ENCODE peak calls at places on chromosomes 12 and 14, in five cellular contexts. P is Peyer's patch, U is upper lobe of right lung, B is uterus, X is neural crest cell. Z is an unnamed sample.

GRCh38 chr12:82651489-82651888 is 35.2 kb upstream of the TMTC2 start:
- DNase-seq in P (no peak), U (no peak), B (no peak), X (no peak), Z (no peak)

GRCh38 chr12:54521291-54522062 is 23.9 kb downstream of the NCKAP1L start:
- DNase-seq in P (no peak), U (no peak), B (no peak), X (no peak), Z (no peak)

GRCh38 chr14:73591690-73592448 is at the start of gene ACOT4:
- DNase-seq in P (peak; percentile 80), U (peak; percentile 80), B (no peak), X (peak; percentile 32), Z (peak; percentile 34)

GRCh38 chr14:49898485-49898884 is 5.6 kb downstream of the ARF6 start:
- DNase-seq in P (no peak), U (no peak), B (no peak), X (no peak), Z (no peak)

GRCh38 chr12:49823951-49824350 is 4.3 kb downstream of the NCKAP5L start:
- DNase-seq in P (no peak), U (no peak), B (no peak), X (no peak), Z (no peak)

GRCh38 chr14:99579077-99579836 is 24.8 kb downstream of the CCDC85C start:
- DNase-seq in P (peak; percentile 85), U (peak; percentile 91), B (no peak), X (no peak), Z (no peak)

GRCh38 chr12:42482820-42483533 is 106.6 kb downstream of the PRICKLE1 start:
- DNase-seq in P (peak; percentile 74), U (peak; percentile 90), B (peak; percentile 69), X (peak; percentile 84), Z (peak; percentile 94)

GRCh38 chr14:71687115-71687836 is 245.0 kb upstream of the RGS6 start:
- DNase-seq in P (no peak), U (no peak), B (no peak), X (no peak), Z (no peak)

GRCh38 chr14:32109676-32110075 is 32.6 kb downstream of the ARHGAP5 start:
- DNase-seq in P (no peak), U (no peak), B (no peak), X (no peak), Z (no peak)

GRCh38 chr14:92266216-92266615 is 56.7 kb upstream of the SLC24A4 start:
- DNase-seq in P (no peak), U (no peak), B (no peak), X (no peak), Z (no peak)

GRCh38 chr12:50690923-50691322 is 73.0 kb upstream of the ATF1 start:
- DNase-seq in P (no peak), U (no peak), B (no peak), X (no peak), Z (no peak)

GRCh38 chr12:114710151-114710550 is 26.2 kb upstream of the TBX3 start:
- DNase-seq in P (no peak), U (no peak), B (no peak), X (no peak), Z (no peak)

GRCh38 chr12:2853626-2854025 is 3.2 kb downstream of the TEX52 start:
- DNase-seq in P (peak; percentile 86), U (peak; percentile 86), B (peak; percentile 85), X (peak; percentile 89), Z (peak; percentile 93)

GRCh38 chr12:104230304-104230703 is 14.7 kb downstream of the TXNRD1 start:
- DNase-seq in P (no peak), U (no peak), B (no peak), X (no peak), Z (no peak)

GRCh38 chr14:93402951-93403350 is 27.8 kb upstream of the UNC79 start:
- DNase-seq in P (no peak), U (no peak), B (no peak), X (no peak), Z (no peak)

GRCh38 chr12:77236066-77236465 is 170.7 kb upstream of the E2F7 start:
- DNase-seq in P (no peak), U (no peak), B (no peak), X (no peak), Z (no peak)

GRCh38 chr12:104680506-104680905 is 223.8 kb downstream of the CHST11 start:
- DNase-seq in P (no peak), U (no peak), B (no peak), X (no peak), Z (no peak)

GRCh38 chr14:36690301-36691020 is 28.8 kb downstream of the PAX9 start:
- DNase-seq in P (no peak), U (no peak), B (no peak), X (no peak), Z (no peak)

GRCh38 chr12:108821407-108822397 is 35.7 kb downstream of the SSH1 start:
- DNase-seq in P (peak; percentile 30), U (peak; percentile 74), B (no peak), X (no peak), Z (no peak)

GRCh38 chr12:52146822-52147366 is 44.9 kb downstream of the KRT80 start:
- DNase-seq in P (no peak), U (no peak), B (no peak), X (no peak), Z (no peak)

GRCh38 chr12:53756300-53757094 is 4.7 kb upstream of the CISTR start:
- DNase-seq in P (no peak), U (no peak), B (no peak), X (no peak), Z (no peak)

GRCh38 chr12:112796067-112796466 is 4.5 kb downstream of the RPH3A start:
- DNase-seq in P (no peak), U (no peak), B (no peak), X (no peak), Z (no peak)

GRCh38 chr14:83260751-83261150 is 1727.1 kb upstream of the SEL1L start:
- DNase-seq in P (no peak), U (no peak), B (no peak), X (no peak), Z (no peak)

GRCh38 chr12:13980548-13981295 is 680 bp downstream of the GRIN2B start:
- DNase-seq in P (peak; percentile 44), U (no peak), B (no peak), X (peak; percentile 37), Z (peak; percentile 38)

GRCh38 chr12:70831538-70831937 is 89.0 kb downstream of the PTPRR start:
- DNase-seq in P (no peak), U (no peak), B (no peak), X (no peak), Z (no peak)

GRCh38 chr12:109677323-109677722 is 36.3 kb upstream of the FAM222A start:
- DNase-seq in P (no peak), U (no peak), B (no peak), X (no peak), Z (no peak)

GRCh38 chr14:86788229-86788628 is 1204.8 kb downstream of the GALC start:
- DNase-seq in P (no peak), U (no peak), B (no peak), X (no peak), Z (no peak)

GRCh38 chr12:111219440-111219839 is 149.5 kb downstream of the PHETA1 start:
- DNase-seq in P (no peak), U (no peak), B (no peak), X (no peak), Z (no peak)
- TF ChIP-seq CTCF in P (no peak), U (no peak), B (no peak), X (no peak), Z (no peak)

DNA sequence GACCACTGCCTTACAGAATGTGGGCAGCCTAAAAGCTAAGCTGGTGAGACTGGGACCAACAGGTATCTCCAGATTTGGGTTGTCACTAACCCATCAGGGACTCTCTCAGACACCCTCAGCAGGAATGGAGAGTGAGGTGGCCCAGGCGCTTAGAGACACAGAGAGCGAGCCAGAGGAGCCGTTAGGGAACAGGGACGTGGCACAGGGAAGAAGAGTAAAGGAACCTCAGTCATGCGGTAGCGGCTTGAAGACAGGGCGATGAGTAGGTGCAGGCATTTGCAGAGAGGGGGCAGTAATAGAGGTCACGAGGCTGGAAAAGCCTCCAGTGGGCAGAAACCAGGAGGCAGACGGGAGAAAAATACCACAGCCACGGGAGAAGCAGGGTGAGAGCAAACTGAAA is 158.0 kb upstream of the CCND2 start:
- DNase-seq in P (no peak), U (no peak), B (no peak), X (no peak), Z (no peak)
- TF ChIP-seq CTCF in P (peak; percentile 11), U (no peak), B (no peak), X (no peak), Z (no peak)

GRCh38 chr14:35213869-35214387 is 78.3 kb upstream of the PSMA6 start:
- DNase-seq in P (no peak), U (no peak), B (no peak), X (no peak), Z (no peak)

GRCh38 chr14:35213143-35213788 is 78.9 kb upstream of the PSMA6 start:
- DNase-seq in P (no peak), U (no peak), B (no peak), X (no peak), Z (no peak)

GRCh38 chr14:35218963-35219362 is 73.2 kb upstream of the PSMA6 start:
- DNase-seq in P (no peak), U (no peak), B (no peak), X (no peak), Z (no peak)

GRCh38 chr14:35212471-35213142 is 79.6 kb upstream of the PSMA6 start:
- DNase-seq in P (no peak), U (no peak), B (no peak), X (no peak), Z (no peak)

DNA sequence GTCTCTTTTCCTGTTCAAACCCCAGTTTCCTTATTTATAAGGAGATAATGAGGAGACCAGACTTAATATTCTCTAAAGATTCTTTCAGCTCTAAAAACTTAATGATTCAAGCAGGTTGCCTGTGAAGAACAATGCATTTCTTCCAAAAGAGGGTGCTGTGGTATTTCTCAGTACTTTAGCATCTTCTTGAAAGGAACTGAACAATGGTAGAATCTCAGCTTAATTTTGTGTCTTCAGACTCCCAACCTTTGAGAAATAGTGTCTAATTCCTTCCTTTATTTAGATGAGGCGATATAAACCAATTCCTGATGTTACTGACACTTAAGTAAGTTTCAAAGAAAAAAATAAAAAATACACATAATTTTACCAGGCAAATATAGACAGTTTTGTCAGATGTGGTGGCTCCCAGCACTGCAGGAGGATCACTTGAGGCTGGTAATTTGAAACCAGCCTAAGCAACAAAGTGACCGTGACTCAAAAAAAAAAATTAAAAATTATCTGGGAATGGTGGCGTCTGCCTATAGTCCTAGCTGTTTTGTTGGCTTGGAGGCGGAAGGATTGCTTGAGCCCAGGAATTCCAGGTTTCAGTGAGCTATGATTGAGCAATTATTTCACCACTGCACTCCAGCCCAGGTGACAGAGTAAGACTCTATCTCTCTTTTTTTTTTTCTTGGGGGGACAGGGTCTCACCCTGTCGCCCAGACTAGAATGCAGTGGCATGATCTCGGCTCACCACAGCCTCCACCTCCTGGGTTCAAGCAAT is 76.9 kb upstream of the PSMA6 start:
- DNase-seq in P (no peak), U (no peak), B (no peak), X (no peak), Z (no peak)
- TF ChIP-seq CTCF in P (peak; percentile 54), U (peak; percentile 57), B (peak; percentile 65), X (peak; percentile 64), Z (no peak)

GRCh38 chr12:65608319-65608916 is 215.9 kb upstream of the HMGA2 start:
- DNase-seq in P (no peak), U (no peak), B (no peak), X (no peak), Z (no peak)

GRCh38 chr12:65607271-65607880 is 216.9 kb upstream of the HMGA2 start:
- DNase-seq in P (no peak), U (no peak), B (no peak), X (no peak), Z (no peak)

GRCh38 chr12:65612440-65612839 is 211.8 kb upstream of the HMGA2 start:
- DNase-seq in P (no peak), U (no peak), B (no peak), X (no peak), Z (no peak)

GRCh38 chr12:65611396-65611795 is 212.9 kb upstream of the HMGA2 start:
- DNase-seq in P (no peak), U (no peak), B (no peak), X (no peak), Z (no peak)

GRCh38 chr12:65609359-65609771 is 214.9 kb upstream of the HMGA2 start:
- DNase-seq in P (no peak), U (no peak), B (no peak), X (no peak), Z (no peak)
- TF ChIP-seq CTCF in P (no peak), U (no peak), B (no peak), X (no peak), Z (no peak)